ENCODE peak calls at places on chromosomes 6 and 20, in four cellular contexts. F is fibroblast of pulmonary artery, V is body of pancreas, X is dorsolateral prefrontal cortex. C is an unnamed sample.

GRCh38 chr20:3696745-3697587 is 15.2 kb upstream of the ADAM33 start:
- DNase-seq in V (no peak), X (no peak), F (no peak), C (no peak)

GRCh38 chr6:81683928-81684327 is 68.6 kb downstream of the TENT5A start:
- DNase-seq in F (peak), V (no peak), X (no peak), C (no peak)

GRCh38 chr6:40349566-40350192 is 237.5 kb downstream of the LRFN2 start:
- DNase-seq in V (no peak), F (no peak), X (no peak), C (no peak)

GRCh38 chr6:41045664-41046063 is 3.4 kb downstream of the TSPO2 start:
- DNase-seq in F (no peak), X (no peak), V (no peak), C (no peak)

GRCh38 chr6:116210750-116211425 is 43.0 kb downstream of the TSPYL4 start:
- DNase-seq in F (peak), X (peak), V (no peak), C (peak)

GRCh38 chr6:80607814-80608391 is 501.4 kb downstream of the BCKDHB start:
- DNase-seq in X (no peak), V (no peak), F (peak), C (peak)

GRCh38 chr6:26401389-26401986 is 587 bp upstream of the BTN3A1 start:
- DNase-seq in F (no peak), V (no peak), X (no peak), C (no peak)

GRCh38 chr6:87742106-87742505 is 40.1 kb upstream of the AKIRIN2 start:
- DNase-seq in V (no peak), X (no peak), F (no peak), C (no peak)

GRCh38 chr20:48831702-48832422 is 4.1 kb upstream of the PREX1 start:
- DNase-seq in X (peak), F (peak), V (no peak), C (peak)

GRCh38 chr20:57065646-57066045 is 200.8 kb downstream of the BMP7 start:
- DNase-seq in X (no peak), F (no peak), V (no peak), C (no peak)

GRCh38 chr6:151067684-151068596 is 171.8 kb upstream of the AKAP12 start:
- DNase-seq in X (no peak), V (peak), F (peak), C (peak)

GRCh38 chr6:42405025-42405424 is 46.7 kb downstream of the TRERF1 start:
- DNase-seq in V (no peak), X (no peak), F (peak), C (no peak)

GRCh38 chr6:157143171-157143884 is 180.0 kb downstream of the TMEM242 start:
- DNase-seq in X (no peak), F (peak), V (no peak), C (peak)

GRCh38 chr20:21511850-21512633 is 1.8 kb downstream of the NKX2-2 start:
- DNase-seq in F (no peak), V (no peak), X (no peak), C (peak)

GRCh38 chr6:131755597-131755996 is 44.8 kb upstream of the CTAGE9 start:
- DNase-seq in F (peak), X (no peak), V (no peak), C (peak)

GRCh38 chr20:20085812-20086211 is 33.5 kb downstream of the CFAP61 start:
- DNase-seq in V (no peak), X (no peak), F (no peak), C (no peak)

GRCh38 chr6:81326856-81327561 is 425.5 kb downstream of the TENT5A start:
- DNase-seq in X (no peak), V (no peak), F (no peak), C (no peak)

GRCh38 chr6:147935656-147936055 is 407.0 kb upstream of the SASH1 start:
- DNase-seq in V (no peak), F (no peak), X (no peak), C (no peak)

GRCh38 chr6:129289442-129289841 is 406.5 kb downstream of the LAMA2 start:
- DNase-seq in V (no peak), X (no peak), F (no peak), C (no peak)

GRCh38 chr6:144782634-144783033 is 497.5 kb downstream of the UTRN start:
- DNase-seq in X (no peak), F (no peak), V (no peak), C (no peak)

GRCh38 chr6:25875563-25875905 is 1.5 kb upstream of the SLC17A3 start:
- DNase-seq in F (no peak), X (no peak), V (no peak), C (no peak)

GRCh38 chr6:158908596-158908995 is 89.4 kb upstream of the EZR start:
- DNase-seq in F (no peak), X (no peak), V (no peak), C (no peak)

GRCh38 chr6:167116109-167116837 is 6.6 kb upstream of the CCR6 start:
- DNase-seq in F (peak), X (no peak), V (no peak), C (no peak)

GRCh38 chr6:72287801-72288200 is 334.1 kb upstream of the KCNQ5 start:
- DNase-seq in V (no peak), X (no peak), F (no peak), C (no peak)

GRCh38 chr6:43771858-43772570 is 2.0 kb downstream of the VEGFA start:
- DNase-seq in X (peak), F (peak), V (peak), C (peak)

GRCh38 chr6:72624557-72625160 is 2.8 kb downstream of the KCNQ5 start:
- DNase-seq in V (no peak), F (peak), X (no peak), C (no peak)

GRCh38 chr20:14956538-14956937 is 619.1 kb upstream of the FLRT3 start:
- DNase-seq in X (no peak), F (no peak), V (no peak), C (no peak)

GRCh38 chr20:15119852-15120251 is 782.4 kb upstream of the FLRT3 start:
- DNase-seq in F (no peak), V (no peak), X (no peak), C (no peak)

GRCh38 chr6:10733151-10733715 is 10.4 kb downstream of the TMEM14C start:
- DNase-seq in V (no peak), X (no peak), F (no peak), C (no peak)

GRCh38 chr6:33926451-33926850 is 122.6 kb upstream of the MLN start:
- DNase-seq in V (no peak), F (no peak), X (no peak), C (no peak)

GRCh38 chr20:6588296-6588695 is 179.2 kb upstream of the BMP2 start:
- DNase-seq in X (no peak), V (no peak), F (peak), C (peak)

GRCh38 chr6:137588472-137588871 is 94.3 kb upstream of the OLIG3 start:
- DNase-seq in X (no peak), F (no peak), V (no peak), C (no peak)

GRCh38 chr6:167141667-167142432 is 15.9 kb downstream of the GPR31 start:
- DNase-seq in X (peak), F (peak), V (peak), C (peak)

GRCh38 chr6:154156135-154156948 is 117.3 kb downstream of the OPRM1 start:
- DNase-seq in V (peak), X (peak), F (peak), C (no peak)

GRCh38 chr6:151005896-151006632 is 140.6 kb downstream of the MTHFD1L start:
- DNase-seq in F (no peak), X (no peak), V (no peak), C (no peak)

GRCh38 chr6:117306227-117306784 is 40.9 kb downstream of the VGLL2 start:
- DNase-seq in F (no peak), X (no peak), V (no peak), C (no peak)

GRCh38 chr6:111662192-111662793 is 56.6 kb upstream of the TRAF3IP2 start:
- DNase-seq in V (no peak), X (no peak), F (peak), C (no peak)

GRCh38 chr20:48187891-48188290 is 402.6 kb upstream of the SULF2 start:
- DNase-seq in X (no peak), F (no peak), V (no peak), C (no peak)

GRCh38 chr6:169722362-169723199 is 1.7 kb downstream of the PHF10 start:
- DNase-seq in X (no peak), F (peak), V (peak), C (peak)

GRCh38 chr6:30041221-30041620 is 19.8 kb upstream of the POLR1H start:
- DNase-seq in V (no peak), X (no peak), F (no peak), C (no peak)

DNA sequence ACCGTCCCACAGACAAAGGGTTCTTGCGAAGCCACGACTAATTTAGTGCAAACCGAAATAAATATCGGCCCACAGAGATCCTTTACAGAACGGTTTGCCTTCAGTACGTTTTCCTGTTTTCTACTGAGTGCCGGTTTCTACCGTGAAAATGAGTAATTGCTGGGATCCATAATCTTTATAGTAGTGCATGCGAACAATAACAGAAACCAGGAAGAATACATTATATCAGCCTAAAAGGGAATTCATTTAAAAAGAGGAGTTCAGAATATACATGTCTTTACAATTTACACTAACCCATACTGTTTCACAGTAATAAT is 292 bp upstream of the MTCL3 start:
- DNase-seq in V (no peak), X (no peak), F (no peak), C (no peak)
- H3K4me3 ChIP-seq in V (no peak), X (peak), F (peak), C (peak)

DNA sequence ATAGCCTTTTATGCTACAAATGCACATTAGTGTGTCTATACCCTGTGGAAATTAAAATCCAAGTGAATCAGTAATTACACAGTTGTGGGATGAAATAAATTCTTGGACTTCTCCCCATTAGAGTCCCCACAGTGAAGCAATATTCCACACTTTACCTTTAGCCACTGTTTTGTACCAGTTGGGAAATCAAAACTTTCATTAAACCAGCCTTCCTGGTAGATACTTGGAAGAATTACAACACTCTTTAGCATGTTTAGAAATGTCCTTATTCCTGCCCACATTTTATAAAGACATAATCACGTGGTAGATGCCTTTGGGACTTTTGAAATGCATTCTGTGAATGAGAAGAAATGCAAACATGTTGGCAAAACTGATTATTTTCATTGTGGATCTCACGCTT is 49.0 kb upstream of the ANKEF1 start:
- DNase-seq in F (no peak), V (no peak), X (no peak), C (no peak)
- H3K4me3 ChIP-seq in F (no peak), V (no peak), X (no peak), C (no peak)

GRCh38 chr6:36027501-36028087 is at the start of gene MAPK14:
- DNase-seq in F (peak), V (peak), X (peak), C (peak)

GRCh38 chr6:36028887-36029324 is 1.3 kb downstream of the MAPK14 start:
- DNase-seq in F (peak), X (peak), V (peak), C (peak)

GRCh38 chr6:36028088-36028886 is 679 bp downstream of the MAPK14 start:
- DNase-seq in X (peak), V (peak), F (no peak), C (peak)

GRCh38 chr6:36032245-36032644 is 4.6 kb downstream of the MAPK14 start:
- DNase-seq in V (no peak), F (no peak), X (no peak), C (no peak)

GRCh38 chr6:36029464-36029863 is 1.9 kb downstream of the MAPK14 start:
- DNase-seq in F (peak), V (no peak), X (no peak), C (no peak)
- H3K4me3 ChIP-seq in F (peak), V (peak), X (peak), C (peak)

DNA sequence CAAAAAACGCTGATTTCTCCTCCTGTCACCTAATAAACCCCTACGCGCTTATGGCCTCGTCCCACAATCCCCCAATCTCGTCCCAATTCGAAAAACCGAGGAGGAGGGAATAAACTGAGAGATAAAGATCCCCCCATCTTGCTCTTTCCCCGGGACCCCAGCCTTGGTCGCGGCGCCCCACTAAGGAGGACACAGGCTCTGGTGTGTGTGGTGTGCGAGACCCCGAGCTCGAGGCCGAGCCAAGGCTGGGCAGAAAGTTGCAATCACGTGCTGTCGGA is 1.3 kb upstream of the NR2E1 start:
- DNase-seq in X (no peak), F (no peak), V (no peak), C (no peak)
- H3K4me3 ChIP-seq in X (peak), F (no peak), V (no peak), C (peak)

DNA sequence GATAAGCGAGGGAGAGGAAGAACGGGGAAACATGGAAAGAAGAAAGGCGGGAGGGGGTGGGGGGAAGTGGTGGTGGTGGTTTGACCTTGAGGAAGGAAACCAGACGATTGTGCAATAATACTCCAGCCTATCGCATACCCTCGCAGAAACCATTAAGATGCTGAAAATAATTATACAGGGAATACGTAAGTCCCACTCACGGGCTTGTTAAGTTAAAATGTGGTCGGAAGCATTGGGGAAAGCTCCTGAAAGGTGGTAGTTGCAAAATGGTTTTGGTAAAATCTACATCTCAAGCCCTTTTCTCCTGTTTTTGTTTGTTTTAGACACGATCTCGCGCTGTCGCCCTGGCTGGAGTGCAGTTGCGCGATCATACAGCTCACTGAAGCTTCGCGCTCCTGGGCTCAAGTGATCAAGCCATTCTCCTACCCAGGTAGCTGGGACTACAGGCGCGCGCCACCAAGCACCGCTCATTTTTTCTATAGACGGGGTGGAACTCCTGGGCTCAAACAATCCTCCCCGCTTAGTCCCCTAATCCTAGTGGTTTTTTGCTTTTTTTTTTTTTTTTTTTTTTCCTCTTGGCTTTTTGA is 128.9 kb upstream of the ZNF184 start:
- DNase-seq in F (no peak), V (no peak), X (no peak), C (no peak)
- H3K4me3 ChIP-seq in F (peak), V (no peak), X (no peak), C (peak)

GRCh38 chr20:62741191-62741676 is 32.6 kb downstream of the NTSR1 start:
- DNase-seq in V (no peak), F (peak), X (peak), C (peak)
- H3K4me3 ChIP-seq in V (no peak), F (no peak), X (no peak), C (no peak)

GRCh38 chr6:37626915-37627314 is 70.8 kb downstream of the MDGA1 start:
- DNase-seq in X (no peak), F (no peak), V (no peak), C (no peak)
- H3K4me3 ChIP-seq in X (no peak), F (no peak), V (no peak), C (no peak)

GRCh38 chr20:25038591-25039015 is 19.3 kb downstream of the ACSS1 start:
- DNase-seq in X (no peak), F (no peak), V (no peak), C (no peak)

GRCh38 chr20:25040438-25040831 is 17.5 kb downstream of the ACSS1 start:
- DNase-seq in X (no peak), F (peak), V (peak), C (peak)

GRCh38 chr20:25041813-25042530 is 16.0 kb downstream of the ACSS1 start:
- DNase-seq in X (no peak), V (no peak), F (no peak), C (no peak)

GRCh38 chr20:25038103-25038410 is 19.9 kb downstream of the ACSS1 start:
- DNase-seq in F (no peak), X (no peak), V (no peak), C (no peak)

DNA sequence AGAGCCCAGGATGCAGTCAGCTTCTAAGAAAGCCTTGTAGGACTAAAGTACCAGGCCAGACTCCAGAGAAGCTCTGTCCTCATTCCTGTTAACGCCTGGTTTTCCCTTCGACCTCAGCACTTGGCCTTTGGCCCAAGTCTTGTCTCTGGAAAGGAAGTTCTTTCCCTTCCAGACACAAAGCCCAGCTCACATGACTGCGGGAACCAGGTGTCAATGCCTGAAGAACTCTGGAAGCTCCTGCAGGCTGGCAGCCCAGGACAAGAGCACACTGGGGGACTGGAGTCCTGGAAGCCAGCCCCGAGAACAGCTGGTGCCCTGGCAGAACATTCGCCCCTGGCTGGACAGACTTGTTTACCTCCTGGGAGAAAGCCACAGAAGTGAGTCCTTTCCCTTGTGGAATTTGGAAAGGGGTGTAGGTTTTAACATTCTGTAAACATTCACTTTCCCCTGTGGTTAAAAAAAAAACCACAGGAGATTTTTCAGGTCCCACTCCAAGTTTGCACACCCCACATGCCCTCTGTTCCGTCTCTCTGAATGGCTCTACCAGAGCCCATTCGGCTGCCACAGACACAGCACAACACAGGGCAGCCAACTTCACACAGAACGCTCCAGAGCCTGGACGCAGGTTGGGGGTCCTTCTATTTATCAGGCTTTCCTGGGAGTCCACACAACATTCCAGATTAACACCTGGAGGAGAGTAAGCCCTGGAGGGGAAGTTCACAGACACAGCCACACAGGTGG is 18.1 kb downstream of the ACSS1 start:
- DNase-seq in V (peak), F (peak), X (peak), C (peak)
- H3K4me3 ChIP-seq in V (no peak), F (no peak), X (no peak), C (no peak)